ENCODE peak calls at places on chromosome 16, in ten cellular contexts. C, U, K, J, F, I, O, G, N and X are unnamed samples.

GRCh38 chr16:86088287-86088686 is 189.3 kb downstream of the IRF8 start:
- DNase-seq in C (no peak), F (no peak), J (no peak), U (no peak), K (no peak), O (no peak), N (no peak), G (no peak), I (no peak), X (no peak)

GRCh38 chr16:75946058-75946457 is 219.8 kb upstream of the CPHXL start:
- DNase-seq in O (no peak), G (no peak), K (no peak), U (no peak), C (no peak), I (no peak), J (no peak), F (no peak), N (no peak), X (no peak)

GRCh38 chr16:81036751-81037350 is 1.2 kb downstream of the ATMIN start:
- DNase-seq in F (no peak), J (no peak), I (no peak), O (peak; percentile 24), U (peak; percentile 8), C (peak; percentile 30), G (no peak), N (no peak), K (no peak), X (peak; percentile 6)

GRCh38 chr16:85821441-85821901 is 22.0 kb downstream of the COX4I1 start:
- DNase-seq in N (peak; percentile 78), I (peak; percentile 73), G (peak; percentile 62), F (peak; percentile 74), O (peak; percentile 69), C (peak; percentile 94), K (peak; percentile 28), J (peak; percentile 46), U (peak; percentile 76), X (peak; percentile 77)

GRCh38 chr16:87821346-87822001 is 47.8 kb downstream of the SLC7A5 start:
- DNase-seq in J (no peak), F (no peak), K (no peak), I (no peak), U (no peak), N (no peak), C (no peak), O (no peak), G (no peak), X (no peak)

GRCh38 chr16:47037396-47037745 is 63.9 kb upstream of the DNAJA2 start:
- DNase-seq in C (no peak), G (no peak), U (peak; percentile 32), J (no peak), I (peak; percentile 37), N (peak; percentile 55), K (no peak), F (no peak), O (peak; percentile 7), X (peak; percentile 6)

GRCh38 chr16:81448154-81449131 is 3.8 kb downstream of the CMIP start:
- DNase-seq in U (no peak), G (no peak), N (no peak), O (no peak), F (no peak), K (no peak), I (no peak), J (no peak), C (no peak), X (peak; percentile 77)

GRCh38 chr16:31696968-31697743 is 169.5 kb downstream of the AHSP start:
- DNase-seq in C (peak; percentile 44), K (no peak), O (peak; percentile 57), G (no peak), N (no peak), J (no peak), I (no peak), F (no peak), U (peak; percentile 42), X (peak; percentile 47)

GRCh38 chr16:74607310-74607966 is 524 bp upstream of the GLG1 start:
- DNase-seq in O (no peak), J (no peak), K (no peak), U (no peak), C (no peak), N (no peak), G (no peak), F (no peak), I (no peak), X (no peak)

GRCh38 chr16:85625053-85625452 is 11.9 kb downstream of the GSE1 start:
- DNase-seq in O (no peak), I (no peak), U (no peak), K (no peak), F (no peak), C (no peak), N (no peak), J (no peak), G (no peak), X (no peak)

GRCh38 chr16:50368410-50369132 is at the start of gene BRD7:
- DNase-seq in F (peak; percentile 63), O (peak; percentile 25), J (peak; percentile 75), C (peak; percentile 90), G (peak; percentile 69), U (peak; percentile 54), I (peak; percentile 65), K (peak; percentile 19), N (peak; percentile 67), X (peak; percentile 72)

GRCh38 chr16:89827383-89828198 is 684 bp upstream of the SPIRE2 start:
- DNase-seq in I (peak; percentile 46), C (no peak), K (peak; percentile 21), J (no peak), U (peak; percentile 85), O (peak; percentile 59), F (no peak), G (no peak), N (peak; percentile 71), X (peak; percentile 70)

GRCh38 chr16:82016268-82016667 is 5.0 kb upstream of the SDR42E1 start:
- DNase-seq in G (no peak), U (peak; percentile 35), I (no peak), O (peak; percentile 34), J (no peak), F (no peak), C (no peak), K (no peak), N (no peak), X (peak; percentile 59)

GRCh38 chr16:75116081-75116910 is at the start of gene LDHD:
- DNase-seq in G (peak; percentile 86), I (peak; percentile 83), U (peak; percentile 81), C (no peak), N (peak; percentile 93), J (no peak), K (peak; percentile 74), O (peak; percentile 61), F (no peak), X (peak; percentile 68)

GRCh38 chr16:86665319-86665675 is 86.9 kb downstream of the FOXL1 start:
- DNase-seq in I (no peak), K (no peak), G (no peak), F (no peak), N (no peak), C (no peak), O (peak; percentile 97), J (no peak), U (peak; percentile 81), X (peak; percentile 97)

GRCh38 chr16:2364638-2365210 is 24.2 kb upstream of the ABCA3 start:
- DNase-seq in J (no peak), F (no peak), U (peak; percentile 29), N (no peak), K (no peak), I (no peak), C (no peak), G (no peak), O (no peak), X (no peak)

GRCh38 chr16:30609002-30609927 is 924 bp downstream of the ZNF689 start:
- DNase-seq in F (peak; percentile 9), J (no peak), N (peak; percentile 56), O (no peak), K (no peak), I (peak; percentile 49), U (no peak), G (peak; percentile 74), C (peak; percentile 87), X (peak; percentile 54)

GRCh38 chr16:7218936-7219335 is 113.7 kb upstream of the RBFOX1 start:
- DNase-seq in I (no peak), N (no peak), J (no peak), O (no peak), G (no peak), U (no peak), F (no peak), C (no peak), K (no peak), X (no peak)

GRCh38 chr16:27383511-27384243 is 18.3 kb upstream of the IL21R start:
- DNase-seq in J (no peak), I (peak; percentile 46), O (no peak), K (no peak), N (peak; percentile 70), G (peak; percentile 38), U (no peak), C (no peak), F (no peak), X (no peak)

GRCh38 chr16:28012031-28012445 is 51.5 kb downstream of the GSG1L start:
- DNase-seq in J (no peak), F (no peak), G (no peak), K (no peak), I (no peak), C (no peak), O (peak; percentile 22), N (no peak), U (no peak), X (no peak)

GRCh38 chr16:16120382-16121184 is 102.7 kb downstream of the ABCC6 start:
- DNase-seq in N (peak; percentile 76), F (no peak), C (no peak), G (peak; percentile 42), I (peak; percentile 64), O (no peak), K (peak; percentile 20), U (no peak), J (peak; percentile 87), X (no peak)

GRCh38 chr16:48608871-48609452 is 1.0 kb downstream of the N4BP1 start:
- DNase-seq in C (no peak), I (no peak), U (no peak), J (no peak), G (no peak), F (peak; percentile 30), N (no peak), O (no peak), K (no peak), X (no peak)

GRCh38 chr16:88593064-88593463 is 22.9 kb downstream of the ZC3H18 start:
- DNase-seq in F (no peak), K (no peak), O (no peak), C (no peak), I (no peak), J (no peak), G (no peak), U (no peak), N (no peak), X (no peak)

GRCh38 chr16:12917246-12917645 is 15.8 kb downstream of the SHISA9 start:
- DNase-seq in G (no peak), J (no peak), U (no peak), I (no peak), N (no peak), F (no peak), O (no peak), K (no peak), C (no peak), X (no peak)

GRCh38 chr16:15041260-15042011 is 14.4 kb downstream of the NTAN1 start:
- DNase-seq in N (peak; percentile 90), J (no peak), G (peak; percentile 70), I (peak; percentile 81), F (no peak), K (peak; percentile 29), U (no peak), C (no peak), O (peak; percentile 80), X (no peak)